ENCODE peak calls at places on chromosomes 2 and 18, in five cellular contexts. Y is ELR; U is A172; P is naive thymus-derived CD8-positive, alpha-beta T cell; B is RPMI7951. O is an unnamed sample.

GRCh38 chr18:51196811-51197660 is 445 bp downstream of the MEX3C start:
- DNase-seq in B (peak; percentile 55), P (no peak), Y (peak; percentile 59), U (peak; percentile 21), O (peak; percentile 49)

GRCh38 chr2:238727585-238728321 is 120.1 kb upstream of the TWIST2 start:
- DNase-seq in B (peak; percentile 45), P (no peak), Y (peak; percentile 16), U (no peak), O (no peak)

GRCh38 chr2:72719416-72719815 is 106.4 kb downstream of the EXOC6B start:
- DNase-seq in Y (peak; percentile 26), P (no peak), U (no peak), B (peak; percentile 16), O (peak; percentile 27)

GRCh38 chr18:48590678-48591077 is 51.8 kb downstream of the CTIF start:
- DNase-seq in P (no peak), U (peak; percentile 90), B (peak; percentile 67), Y (peak; percentile 75), O (peak; percentile 84)

GRCh38 chr2:68643011-68643873 is at the start of gene PROKR1:
- DNase-seq in B (peak; percentile 15), U (no peak), P (no peak), Y (peak; percentile 46), O (no peak)

GRCh38 chr2:11239718-11240462 is 84.6 kb downstream of the SLC66A3 start:
- DNase-seq in Y (peak; percentile 58), B (peak; percentile 68), P (no peak), U (peak; percentile 82), O (peak; percentile 65)

GRCh38 chr2:133667085-133667484 is 98.8 kb upstream of the NCKAP5 start:
- DNase-seq in B (peak; percentile 80), P (no peak), Y (peak; percentile 96), U (peak; percentile 77), O (peak; percentile 93)

GRCh38 chr2:44776924-44777480 is 164.5 kb upstream of the SIX3 start:
- DNase-seq in Y (no peak), U (no peak), B (no peak), P (no peak), O (no peak)

GRCh38 chr18:79940814-79941472 is 10.5 kb downstream of the SLC66A2 start:
- DNase-seq in B (no peak), P (no peak), U (no peak), Y (no peak), O (no peak)

GRCh38 chr2:230793573-230794359 is 71.0 kb upstream of the ITM2C start:
- DNase-seq in U (peak; percentile 96), B (peak; percentile 99), P (peak; percentile 54), Y (peak; percentile 100), O (peak; percentile 98)

GRCh38 chr2:68764041-68764780 is 29.6 kb downstream of the ARHGAP25 start:
- DNase-seq in Y (no peak), B (no peak), U (no peak), P (no peak), O (no peak)

O was measured in HT1080.